ENCODE peak calls at places on chromosomes 3 and 15, in nine cellular contexts. E is HT1080, J is DMS153, F is astrocyte of the hippocampus, A is NCI-H1092 treated with DMSO at 0.1 percent for 48 hours, V is amniotic epithelial cell, N is tibial artery, X is left ventricle myocardium superior, L is right cardiac atrium. Q is an unnamed sample.

GRCh38 chr3:59126436-59126835 is 76.6 kb upstream of the CFAP20DC start:
- DNase-seq in N (no peak), L (no peak), E (peak), J (no peak), A (no peak), F (no peak), X (no peak), V (no peak), Q (no peak)

GRCh38 chr15:28021281-28022039 is 77.7 kb downstream of the OCA2 start:
- DNase-seq in L (no peak), A (peak), V (peak), N (no peak), F (peak), J (no peak), X (peak), E (peak), Q (no peak)

GRCh38 chr3:161489390-161489789 is 7.2 kb upstream of the OTOL1 start:
- DNase-seq in F (no peak), J (no peak), E (no peak), A (no peak), L (no peak), X (no peak), V (no peak), N (no peak), Q (no peak)

GRCh38 chr15:85500060-85500708 is 119.8 kb downstream of the AKAP13 start:
- DNase-seq in V (no peak), N (no peak), A (no peak), J (no peak), X (no peak), F (no peak), E (no peak), L (no peak), Q (no peak)

GRCh38 chr3:117818592-117818991 is 1109.0 kb downstream of the TUSC7 start:
- DNase-seq in L (no peak), E (no peak), N (no peak), J (no peak), X (no peak), V (no peak), A (no peak), F (no peak), Q (no peak)

GRCh38 chr3:195692781-195693427 is 27.9 kb upstream of the MUC20 start:
- DNase-seq in J (no peak), X (no peak), L (no peak), N (no peak), E (no peak), A (no peak), F (no peak), V (peak), Q (no peak)

GRCh38 chr3:38038447-38038911 is 529 bp upstream of the DLEC1 start:
- DNase-seq in J (no peak), E (peak), N (no peak), F (no peak), A (no peak), L (no peak), X (no peak), V (no peak), Q (no peak)

GRCh38 chr3:48927928-48928327 is 9.3 kb downstream of the ARIH2 start:
- DNase-seq in N (no peak), L (no peak), A (no peak), E (no peak), J (no peak), V (peak), X (no peak), F (no peak), Q (no peak)

GRCh38 chr15:62449638-62450037 is 284.6 kb upstream of the C2CD4B start:
- DNase-seq in F (peak), X (no peak), A (no peak), N (no peak), J (no peak), E (no peak), L (no peak), V (no peak), Q (no peak)

GRCh38 chr15:69575387-69575786 is 122.8 kb downstream of the RPLP1 start:
- DNase-seq in A (no peak), X (no peak), N (peak), V (no peak), J (no peak), E (no peak), F (no peak), L (no peak), Q (no peak)

GRCh38 chr3:69509288-69509687 is 123.4 kb upstream of the FRMD4B start:
- DNase-seq in N (no peak), J (no peak), L (no peak), X (no peak), V (no peak), F (no peak), E (no peak), A (no peak), Q (no peak)

GRCh38 chr3:69941439-69942176 is 57.9 kb upstream of the SAMMSON start:
- DNase-seq in J (no peak), E (no peak), N (no peak), X (no peak), V (peak), L (no peak), F (no peak), A (no peak), Q (no peak)

GRCh38 chr15:22980189-22981136 is at the start of gene CYFIP1:
- DNase-seq in F (peak), J (peak), A (peak), X (peak), V (peak), L (peak), E (peak), N (peak), Q (no peak)

GRCh38 chr3:122609798-122610559 is 32.5 kb downstream of the PARP15 start:
- DNase-seq in F (peak), V (peak), X (no peak), E (peak), J (no peak), A (no peak), L (no peak), N (no peak), Q (no peak)

GRCh38 chr3:38574411-38575278 is 74.8 kb downstream of the SCN5A start:
- DNase-seq in E (peak), X (no peak), A (no peak), L (no peak), J (no peak), V (no peak), N (peak), F (peak), Q (no peak)

GRCh38 chr15:78399081-78399480 is 38.9 kb upstream of the IREB2 start:
- DNase-seq in N (peak), J (no peak), E (no peak), X (no peak), F (no peak), L (no peak), A (no peak), V (peak), Q (no peak)

GRCh38 chr15:35038655-35039534 is 46.2 kb downstream of the NANOGP8 start:
- DNase-seq in V (peak), A (no peak), N (no peak), L (no peak), F (peak), E (no peak), X (no peak), J (no peak), Q (no peak)

GRCh38 chr15:28899061-28899738 is 13.4 kb downstream of the APBA2 start:
- DNase-seq in J (no peak), X (no peak), N (no peak), E (no peak), V (no peak), L (no peak), A (no peak), F (no peak), Q (no peak)

GRCh38 chr15:72835289-72835890 is 51.8 kb upstream of the ADPGK start:
- DNase-seq in V (no peak), L (no peak), N (no peak), A (no peak), X (no peak), J (no peak), E (no peak), F (no peak), Q (no peak)

Q was measured in activated gamma-delta T cell treated with anti-CD3 and anti-CD28 coated beads, Interleukin-2, amount 50 U/mL, for 16 hours.